ENCODE peak calls at places on chromosomes 4 and X, in eight cellular contexts. K is RWPE2, N is GM12878, Q is lower lobe of right lung, L is K562, S is DND-41, B is pancreas, R is mucosa of descending colon. T is an unnamed sample.

GRCh38 chr4:185775792-185776555 is 36.0 kb downstream of the SORBS2 start:
- ATAC-seq in K (no peak), N (no peak), Q (no peak), L (no peak), S (no peak), B (peak; percentile 3), R (no peak), T (no peak)

GRCh38 chr4:76984127-76984526 is 34.6 kb downstream of the SEPTIN11 start:
- ATAC-seq in K (no peak), N (peak; percentile 83), Q (peak; percentile 14), L (peak; percentile 56), S (no peak), B (peak; percentile 31), R (peak; percentile 15), T (peak; percentile 17)

GRCh38 chrX:48737213-48737938 is 24.2 kb upstream of the GLOD5 start:
- ATAC-seq in K (peak; percentile 99), N (peak; percentile 99), Q (peak; percentile 99), L (peak; percentile 98), S (peak; percentile 97), B (peak; percentile 99), R (peak; percentile 99), T (peak; percentile 100)

GRCh38 chrX:35733879-35734278 is 64.3 kb upstream of the MAGEB16 start:
- ATAC-seq in K (no peak), N (no peak), Q (no peak), L (no peak), S (no peak), B (no peak), R (no peak), T (no peak)

GRCh38 chrX:48533165-48533564 is 6.3 kb upstream of the TBC1D25 start:
- ATAC-seq in K (no peak), N (no peak), Q (no peak), L (no peak), S (no peak), B (no peak), R (no peak), T (no peak)

GRCh38 chr4:8558080-8558960 is 21.9 kb upstream of the GPR78 start:
- ATAC-seq in K (peak; percentile 79), N (no peak), Q (no peak), L (no peak), S (no peak), B (no peak), R (no peak), T (no peak)

GRCh38 chrX:3713937-3714434 is 537 bp upstream of the PRKX start:
- ATAC-seq in K (peak; percentile 7), N (no peak), Q (peak; percentile 15), L (peak; percentile 11), S (no peak), B (peak; percentile 15), R (peak; percentile 9), T (no peak)

GRCh38 chrX:39616098-39616729 is 481.5 kb downstream of the BCOR start:
- ATAC-seq in K (no peak), N (peak; percentile 70), Q (no peak), L (peak; percentile 26), S (no peak), B (no peak), R (no peak), T (peak; percentile 28)

GRCh38 chr4:178415925-178416324 is 973.7 kb upstream of the AGA start:
- ATAC-seq in K (no peak), N (no peak), Q (no peak), L (no peak), S (no peak), B (no peak), R (no peak), T (no peak)

GRCh38 chr4:102477657-102478056 is 23.5 kb upstream of the NFKB1 start:
- ATAC-seq in K (peak; percentile 51), N (no peak), Q (no peak), L (peak; percentile 56), S (no peak), B (no peak), R (no peak), T (no peak)

GRCh38 chrX:67917412-67918010 is 373.7 kb downstream of the AR start:
- ATAC-seq in K (no peak), N (no peak), Q (no peak), L (no peak), S (no peak), B (no peak), R (no peak), T (no peak)

GRCh38 chr4:173337463-173337862 is 3.3 kb upstream of the HMGB2 start:
- ATAC-seq in K (no peak), N (no peak), Q (no peak), L (no peak), S (no peak), B (no peak), R (no peak), T (no peak)

GRCh38 chr4:7744131-7744804 is 195.4 kb downstream of the AFAP1 start:
- ATAC-seq in K (no peak), N (no peak), Q (peak; percentile 29), L (no peak), S (no peak), B (peak; percentile 65), R (peak; percentile 40), T (peak; percentile 26)

GRCh38 chr4:304987-305680 is at the start of gene ZNF732:
- ATAC-seq in K (peak; percentile 99), N (no peak), Q (no peak), L (peak; percentile 43), S (no peak), B (peak; percentile 99), R (no peak), T (peak; percentile 86)

GRCh38 chrX:47234583-47234982 is 1.8 kb downstream of the USP11 start:
- ATAC-seq in K (no peak), N (no peak), Q (no peak), L (no peak), S (no peak), B (no peak), R (no peak), T (no peak)

GRCh38 chr4:43992552-43992951 is 456.1 kb downstream of the KCTD8 start:
- ATAC-seq in K (no peak), N (no peak), Q (no peak), L (no peak), S (no peak), B (no peak), R (no peak), T (no peak)

GRCh38 chr4:102521570-102522553 is 20.7 kb downstream of the NFKB1 start:
- ATAC-seq in K (no peak), N (peak; percentile 6), Q (no peak), L (no peak), S (no peak), B (no peak), R (peak; percentile 45), T (no peak)

GRCh38 chrX:19721726-19722370 is 165.6 kb downstream of the SH3KBP1 start:
- ATAC-seq in K (no peak), N (peak; percentile 51), Q (peak; percentile 67), L (no peak), S (no peak), B (no peak), R (no peak), T (no peak)

GRCh38 chrX:31233941-31234496 is 162.2 kb upstream of the FTHL17 start:
- ATAC-seq in K (no peak), N (peak; percentile 11), Q (no peak), L (no peak), S (no peak), B (peak; percentile 27), R (no peak), T (no peak)
- H3K4me3 ChIP-seq in K (no peak overlapping the region), N (no peak overlapping the region), Q (no peak overlapping the region), L (no peak overlapping the region), S (no peak overlapping the region), B (no peak overlapping the region), R (no peak overlapping the region), T (no peak overlapping the region)

DNA sequence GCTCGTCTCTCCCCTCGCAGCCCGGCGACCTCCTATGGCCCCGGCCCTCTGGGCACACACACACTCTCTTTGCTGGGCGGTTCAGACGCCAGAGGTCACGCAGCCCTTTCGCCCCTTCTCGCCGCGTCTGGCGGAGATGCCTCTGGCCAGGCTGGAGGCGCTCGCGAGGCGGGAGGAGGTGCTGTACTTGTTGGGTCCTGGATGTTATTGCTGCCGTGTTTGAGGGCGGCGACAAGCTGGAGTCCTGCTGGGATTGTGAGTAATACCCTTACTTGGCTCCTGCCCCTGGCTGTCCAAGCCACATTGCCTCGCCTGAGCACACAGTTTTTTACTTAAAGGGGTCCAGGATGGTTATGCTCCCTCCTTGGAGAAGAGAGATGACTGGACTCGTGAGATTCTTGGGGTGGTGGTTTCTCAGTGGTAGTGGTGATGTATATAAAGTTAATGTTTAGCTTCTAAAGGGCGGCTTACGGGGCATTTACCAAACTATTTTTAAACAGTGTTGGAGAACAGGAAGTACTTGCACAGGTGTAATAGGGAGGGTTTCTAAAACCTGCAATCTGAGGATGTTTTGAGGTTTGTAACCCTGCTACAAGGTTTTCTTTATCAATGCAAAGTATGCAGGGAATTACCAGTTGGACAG is 572 bp downstream of the USP53 start:
- ATAC-seq in K (peak; percentile 64), N (peak; percentile 76), Q (peak; percentile 90), L (peak; percentile 88), S (no peak), B (peak; percentile 74), R (peak; percentile 71), T (peak; percentile 82)
- TF ChIP-seq CTCF in K (peak; percentile 45), N (peak; percentile 22), Q (peak; percentile 36), L (peak; percentile 67), S (no peak), B (no peak), R (no peak), T (no peak)

DNA sequence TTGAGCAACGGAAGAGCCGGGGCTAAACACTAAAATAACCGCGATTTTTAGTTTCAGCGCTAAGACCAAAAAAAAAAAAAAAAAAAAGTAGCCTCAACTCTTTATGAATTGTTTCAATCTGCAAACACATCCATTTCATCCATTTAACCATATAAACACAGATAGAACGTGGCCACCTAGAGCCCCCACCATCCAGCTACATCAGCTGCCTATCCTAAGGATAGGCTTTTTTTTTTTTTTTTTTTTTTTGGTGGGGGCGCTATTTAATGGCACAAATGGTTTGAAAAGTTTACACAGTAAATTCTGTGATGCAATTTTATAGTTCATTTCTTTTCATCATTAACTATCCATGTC is 492 bp upstream of the HDAC8 start:
- ATAC-seq in K (no peak), N (peak; percentile 36), Q (peak; percentile 4), L (peak; percentile 56), S (peak; percentile 15), B (peak; percentile 7), R (no peak), T (no peak)
- H3K4me3 ChIP-seq in K (peak overlapping the region; percentile 66), N (no peak overlapping the region), Q (peak overlapping the region; percentile 65), L (peak overlapping the region; percentile 80), S (peak overlapping the region; percentile 90), B (peak overlapping the region; percentile 39), R (no peak overlapping the region), T (peak overlapping the region; percentile 63)

GRCh38 chrX:51891245-51891644 is 2.2 kb upstream of the MAGED1 start:
- ATAC-seq in K (no peak), N (no peak), Q (no peak), L (no peak), S (no peak), B (no peak), R (no peak), T (no peak)

GRCh38 chrX:51893931-51894696 is 691 bp downstream of the MAGED1 start:
- ATAC-seq in K (peak; percentile 6), N (peak; percentile 34), Q (peak; percentile 38), L (no peak), S (peak; percentile 13), B (peak; percentile 23), R (peak; percentile 5), T (no peak)

GRCh38 chrX:51892921-51893745 is at the start of gene MAGED1:
- ATAC-seq in K (peak; percentile 86), N (peak; percentile 90), Q (peak; percentile 94), L (no peak), S (peak; percentile 85), B (peak; percentile 88), R (peak; percentile 90), T (peak; percentile 88)

GRCh38 chrX:51889851-51890250 is 3.6 kb upstream of the MAGED1 start:
- ATAC-seq in K (no peak), N (no peak), Q (no peak), L (no peak), S (no peak), B (no peak), R (no peak), T (no peak)

GRCh38 chrX:51891821-51892551 is 1.4 kb upstream of the MAGED1 start:
- ATAC-seq in K (no peak), N (no peak), Q (no peak), L (no peak), S (no peak), B (no peak), R (no peak), T (peak; percentile 60)
- TF ChIP-seq CTCF in K (no peak), N (no peak), Q (no peak), L (no peak), S (no peak), B (no peak), R (no peak), T (no peak)